ENCODE peak calls at places on chromosomes 6 and 20, in six cellular contexts. Y is nephron progenitor cell; C is lung; T is fibroblast of lung; O is foreskin fibroblast; L is activated CD8-positive, alpha-beta T cell treated with anti-CD3 and anti-CD28 coated beads for 36 hours. D is an unnamed sample.

GRCh38 chr6:156988276-156989158 is 211.3 kb downstream of the ARID1B start:
- DNase-seq in Y (peak; percentile 14), L (peak; percentile 28), O (no peak), T (no peak), C (no peak), D (no peak)

GRCh38 chr20:23340524-23340923 is 10.1 kb upstream of the NXT1 start:
- DNase-seq in O (peak; percentile 82), Y (peak; percentile 61), C (peak; percentile 56), L (peak; percentile 64), T (peak; percentile 83), D (peak; percentile 53)

GRCh38 chr6:32868257-32868788 is 14.3 kb downstream of the PSMB9 start:
- DNase-seq in O (peak; percentile 85), L (peak; percentile 95), C (peak; percentile 81), T (peak; percentile 77), Y (peak; percentile 84), D (peak; percentile 85)

GRCh38 chr20:8673116-8673515 is 395.8 kb upstream of the PLCB4 start:
- DNase-seq in Y (no peak), O (no peak), C (no peak), L (no peak), T (no peak), D (no peak)

GRCh38 chr20:53578492-53579222 is 15.0 kb downstream of the ZNF217 start:
- DNase-seq in Y (peak; percentile 48), C (peak; percentile 63), O (peak; percentile 91), L (peak; percentile 69), T (peak; percentile 95), D (peak; percentile 72)

GRCh38 chr20:61099786-61100185 is 152.3 kb upstream of the CDH4 start:
- DNase-seq in C (no peak), T (peak; percentile 6), O (peak; percentile 12), L (no peak), Y (no peak), D (no peak)

GRCh38 chr20:47927944-47928343 is 142.7 kb upstream of the SULF2 start:
- DNase-seq in Y (no peak), O (no peak), C (no peak), T (no peak), L (peak; percentile 3), D (no peak)

GRCh38 chr6:20414711-20415110 is 13.0 kb downstream of the E2F3 start:
- DNase-seq in L (no peak), Y (no peak), O (no peak), T (no peak), C (no peak), D (no peak)

GRCh38 chr6:64224819-64225218 is 589.2 kb downstream of the PHF3 start:
- DNase-seq in C (no peak), O (no peak), Y (no peak), L (no peak), T (peak; percentile 66), D (no peak)

GRCh38 chr20:63830821-63831593 is at the start of gene ZBTB46:
- DNase-seq in C (no peak), O (peak; percentile 79), T (peak; percentile 42), Y (peak; percentile 82), L (no peak), D (no peak)

GRCh38 chr6:158170656-158171081 is 2.5 kb downstream of the GTF2H5 start:
- DNase-seq in T (peak; percentile 90), L (no peak), O (peak; percentile 90), C (no peak), Y (no peak), D (no peak)

GRCh38 chr6:75748743-75749538 is at the start of gene MYO6:
- DNase-seq in L (peak; percentile 25), Y (peak; percentile 85), O (peak; percentile 85), T (peak; percentile 56), C (peak; percentile 78), D (peak; percentile 59)

GRCh38 chr6:158284340-158285210 is 27.7 kb upstream of the TULP4 start:
- DNase-seq in Y (no peak), O (peak; percentile 84), T (peak; percentile 97), L (peak; percentile 22), C (no peak), D (no peak)

GRCh38 chr20:63015665-63016361 is 9.0 kb upstream of the BHLHE23 start:
- DNase-seq in L (no peak), C (no peak), Y (no peak), O (no peak), T (no peak), D (no peak)

GRCh38 chr20:24685736-24686135 is 216.3 kb downstream of the SYNDIG1 start:
- DNase-seq in T (no peak), Y (no peak), O (no peak), C (no peak), L (no peak), D (no peak)

GRCh38 chr20:60244373-60245146 is 286.3 kb downstream of the CDH26 start:
- DNase-seq in T (no peak), Y (no peak), C (no peak), O (no peak), L (no peak), D (no peak)

GRCh38 chr20:19620471-19620870 is 137.6 kb upstream of the RIN2 start:
- DNase-seq in C (no peak), T (no peak), L (no peak), Y (no peak), O (no peak), D (no peak)

GRCh38 chr6:170596426-170596825 is 12.0 kb upstream of the PDCD2 start:
- DNase-seq in Y (no peak), L (no peak), T (no peak), O (no peak), C (no peak), D (no peak)

GRCh38 chr6:115675443-115675842 is 385.2 kb downstream of the FRK start:
- DNase-seq in L (no peak), O (no peak), C (no peak), Y (no peak), T (no peak), D (no peak)

GRCh38 chr6:42099340-42100028 is 42.9 kb downstream of the C6orf132 start:
- DNase-seq in T (peak; percentile 79), Y (no peak), C (peak; percentile 90), O (peak; percentile 57), L (peak; percentile 43), D (no peak)

GRCh38 chr6:21201181-21201580 is 392.4 kb upstream of the SOX4 start:
- DNase-seq in T (no peak), Y (no peak), O (no peak), C (no peak), L (no peak), D (no peak)

GRCh38 chr20:25139061-25139705 is 56.3 kb upstream of the ENTPD6 start:
- DNase-seq in T (no peak), L (peak; percentile 13), C (no peak), O (no peak), Y (no peak), D (no peak)

GRCh38 chr6:83708546-83708969 is 343 bp downstream of the SNAP91 start:
- DNase-seq in C (no peak), T (peak; percentile 1), Y (peak; percentile 67), L (no peak), O (peak; percentile 47), D (peak; percentile 37)

GRCh38 chr20:15395457-15395856 is 1058.0 kb upstream of the FLRT3 start:
- DNase-seq in L (no peak), C (no peak), O (no peak), T (no peak), Y (no peak), D (no peak)

GRCh38 chr6:57162516-57162915 is 9.6 kb upstream of the BAG2 start:
- DNase-seq in L (no peak), O (peak; percentile 40), T (peak; percentile 44), Y (no peak), C (no peak), D (no peak)

GRCh38 chr6:35754452-35755321 is 17.9 kb downstream of the ARMC12 start:
- DNase-seq in C (no peak), O (peak; percentile 45), Y (no peak), L (no peak), T (peak; percentile 56), D (no peak)
- TF ChIP-seq CTCF in C (no peak), O (no peak), Y (no peak), L (no peak), T (no peak), D (no peak)

DNA sequence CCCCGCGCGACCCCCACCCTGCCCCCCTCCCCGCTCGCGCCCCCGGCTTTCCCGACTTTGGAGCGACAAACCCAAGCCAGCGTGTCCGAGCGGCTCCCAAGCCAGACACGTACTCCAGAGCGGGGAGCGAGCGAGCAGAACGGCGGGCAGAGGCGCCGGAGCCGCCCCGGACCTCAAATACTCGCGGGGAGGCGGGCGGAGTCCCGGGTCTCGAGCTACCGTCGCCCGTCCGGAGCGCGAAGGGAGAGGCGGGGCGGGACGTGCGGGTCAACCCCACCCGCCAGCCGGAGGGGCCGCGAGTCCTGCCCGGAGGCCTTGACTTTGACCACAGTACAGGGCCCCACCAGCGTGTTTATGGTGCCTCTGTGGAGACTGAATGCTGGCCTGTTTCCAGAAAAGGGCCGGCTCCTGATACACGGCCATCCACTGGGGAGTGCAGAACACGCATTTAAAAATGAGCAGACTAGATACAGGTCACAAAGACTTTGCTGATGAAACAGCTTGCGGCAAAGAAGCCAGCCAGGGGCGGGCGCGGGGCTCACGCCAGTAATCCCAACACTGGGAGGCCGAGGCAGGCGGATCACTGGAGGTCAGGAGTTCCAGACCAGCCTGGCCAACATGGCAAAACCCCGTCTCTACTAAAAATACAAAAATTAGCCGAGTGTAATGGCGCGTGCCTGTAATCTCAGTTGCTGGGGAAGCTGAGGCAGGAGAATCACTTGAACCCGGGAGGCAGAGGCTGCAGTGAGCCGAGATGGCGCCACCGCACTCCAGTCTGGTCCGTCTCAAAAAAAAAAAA is at the start of gene SERPINB6:
- DNase-seq in O (peak; percentile 90), L (peak; percentile 36), T (peak; percentile 83), Y (peak; percentile 75), C (peak; percentile 77), D (peak; percentile 35)
- TF ChIP-seq CTCF in O (no peak), L (no peak), T (no peak), Y (no peak), C (no peak), D (no peak)

DNA sequence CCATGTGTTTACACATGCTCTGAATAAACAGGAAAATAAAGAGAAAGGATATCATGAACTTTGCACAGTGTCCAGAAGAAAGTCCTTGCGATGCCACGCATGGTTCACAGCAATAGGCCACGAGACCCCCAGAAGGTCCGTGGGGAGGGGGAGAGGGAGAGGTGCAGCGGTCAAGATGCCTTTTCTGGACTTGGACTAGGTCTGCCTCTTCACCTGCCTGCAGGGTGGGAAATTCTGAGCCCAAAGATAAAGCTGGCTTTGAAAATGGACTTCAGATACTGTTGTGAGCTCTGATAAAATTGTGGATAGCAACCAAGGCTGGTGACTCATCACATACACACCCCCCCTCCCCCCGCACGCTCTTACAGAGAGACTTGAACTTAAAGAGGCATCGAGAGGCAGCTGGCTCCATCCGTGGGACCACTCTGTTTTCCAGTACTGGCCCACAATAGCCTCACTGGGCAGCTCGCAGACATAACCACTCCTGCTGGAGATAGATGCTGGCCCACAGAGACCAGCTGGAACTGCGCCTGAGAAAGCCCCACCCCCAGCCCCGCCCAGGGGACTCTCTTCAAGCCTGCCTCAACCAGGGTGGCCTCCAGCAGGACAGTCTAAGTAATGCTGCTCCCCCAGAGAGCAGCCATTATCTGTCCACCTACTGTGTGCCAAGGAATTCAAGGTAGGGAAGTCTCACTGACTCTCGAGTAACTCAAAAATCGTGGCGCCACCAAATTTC is 21.2 kb upstream of the NFATC2 start:
- DNase-seq in T (peak; percentile 88), C (peak; percentile 36), Y (peak; percentile 54), L (peak; percentile 71), O (peak; percentile 88), D (no peak)
- TF ChIP-seq CTCF in T (no peak), C (no peak), Y (no peak), L (no peak), O (no peak), D (no peak)

GRCh38 chr6:90508753-90509152 is 78.1 kb downstream of the MAP3K7 start:
- DNase-seq in Y (no peak), L (no peak), T (no peak), O (no peak), C (no peak), D (no peak)
- TF ChIP-seq CTCF in Y (no peak), L (peak; percentile 9), T (no peak), O (no peak), C (no peak), D (no peak)